ENCODE peak calls at places on chromosome 22, in six cellular contexts. One of them, this sample, is unnamed.

GRCh38 chr22:17655289-17655688 is 16.7 kb downstream of the BCL2L13 start:
- DNase-seq in cardiac muscle cell: peak
- DNase-seq in heart right ventricle: no peak
- DNase-seq in sigmoid colon: no peak
- DNase-seq in bronchial epithelial cell: no peak
- DNase-seq in thoracic aorta: no peak
- DNase-seq in this sample: no peak

GRCh38 chr22:27262371-27262770 is 539.2 kb downstream of the MN1 start:
- DNase-seq in cardiac muscle cell: no peak
- DNase-seq in heart right ventricle: no peak
- DNase-seq in sigmoid colon: no peak
- DNase-seq in bronchial epithelial cell: no peak
- DNase-seq in thoracic aorta: no peak
- DNase-seq in this sample: no peak

GRCh38 chr22:42651134-42651533 is 1.9 kb upstream of the CYB5R3 start:
- DNase-seq in cardiac muscle cell: no peak
- DNase-seq in heart right ventricle: no peak
- DNase-seq in sigmoid colon: no peak
- DNase-seq in bronchial epithelial cell: peak
- DNase-seq in thoracic aorta: no peak
- DNase-seq in this sample: no peak

GRCh38 chr22:26143801-26144325 is 25.4 kb upstream of the SEZ6L start:
- DNase-seq in cardiac muscle cell: no peak
- DNase-seq in heart right ventricle: no peak
- DNase-seq in sigmoid colon: no peak
- DNase-seq in bronchial epithelial cell: no peak
- DNase-seq in thoracic aorta: no peak
- DNase-seq in this sample: peak

GRCh38 chr22:29079218-29079901 is 6.5 kb downstream of the KREMEN1 start:
- DNase-seq in cardiac muscle cell: no peak
- DNase-seq in heart right ventricle: no peak
- DNase-seq in sigmoid colon: no peak
- DNase-seq in bronchial epithelial cell: no peak
- DNase-seq in thoracic aorta: no peak
- DNase-seq in this sample: no peak

GRCh38 chr22:29476116-29476515 is 3.9 kb upstream of the NEFH start:
- DNase-seq in cardiac muscle cell: no peak
- DNase-seq in heart right ventricle: no peak
- DNase-seq in sigmoid colon: no peak
- DNase-seq in bronchial epithelial cell: no peak
- DNase-seq in thoracic aorta: no peak
- DNase-seq in this sample: no peak

GRCh38 chr22:45163074-45163416 is 680 bp upstream of the NUP50 start:
- DNase-seq in cardiac muscle cell: peak
- DNase-seq in heart right ventricle: no peak
- DNase-seq in sigmoid colon: peak
- DNase-seq in bronchial epithelial cell: peak
- DNase-seq in thoracic aorta: no peak
- DNase-seq in this sample: no peak

GRCh38 chr22:20084547-20085413 is 4.7 kb downstream of the DGCR8 start:
- DNase-seq in cardiac muscle cell: peak
- DNase-seq in heart right ventricle: no peak
- DNase-seq in sigmoid colon: no peak
- DNase-seq in bronchial epithelial cell: peak
- DNase-seq in thoracic aorta: no peak
- DNase-seq in this sample: no peak

GRCh38 chr22:43857367-43857766 is 4.9 kb downstream of the SULT4A1 start:
- DNase-seq in cardiac muscle cell: no peak
- DNase-seq in heart right ventricle: no peak
- DNase-seq in sigmoid colon: no peak
- DNase-seq in bronchial epithelial cell: no peak
- DNase-seq in thoracic aorta: no peak
- DNase-seq in this sample: no peak

GRCh38 chr22:27990451-27990840 is 71.4 kb upstream of the PITPNB start:
- DNase-seq in cardiac muscle cell: no peak
- DNase-seq in heart right ventricle: no peak
- DNase-seq in sigmoid colon: peak
- DNase-seq in bronchial epithelial cell: no peak
- DNase-seq in thoracic aorta: no peak
- DNase-seq in this sample: no peak

GRCh38 chr22:26295583-26296126 is 126.4 kb downstream of the SEZ6L start:
- DNase-seq in cardiac muscle cell: no peak
- DNase-seq in heart right ventricle: no peak
- DNase-seq in sigmoid colon: no peak
- DNase-seq in bronchial epithelial cell: no peak
- DNase-seq in thoracic aorta: no peak
- DNase-seq in this sample: no peak

DNA sequence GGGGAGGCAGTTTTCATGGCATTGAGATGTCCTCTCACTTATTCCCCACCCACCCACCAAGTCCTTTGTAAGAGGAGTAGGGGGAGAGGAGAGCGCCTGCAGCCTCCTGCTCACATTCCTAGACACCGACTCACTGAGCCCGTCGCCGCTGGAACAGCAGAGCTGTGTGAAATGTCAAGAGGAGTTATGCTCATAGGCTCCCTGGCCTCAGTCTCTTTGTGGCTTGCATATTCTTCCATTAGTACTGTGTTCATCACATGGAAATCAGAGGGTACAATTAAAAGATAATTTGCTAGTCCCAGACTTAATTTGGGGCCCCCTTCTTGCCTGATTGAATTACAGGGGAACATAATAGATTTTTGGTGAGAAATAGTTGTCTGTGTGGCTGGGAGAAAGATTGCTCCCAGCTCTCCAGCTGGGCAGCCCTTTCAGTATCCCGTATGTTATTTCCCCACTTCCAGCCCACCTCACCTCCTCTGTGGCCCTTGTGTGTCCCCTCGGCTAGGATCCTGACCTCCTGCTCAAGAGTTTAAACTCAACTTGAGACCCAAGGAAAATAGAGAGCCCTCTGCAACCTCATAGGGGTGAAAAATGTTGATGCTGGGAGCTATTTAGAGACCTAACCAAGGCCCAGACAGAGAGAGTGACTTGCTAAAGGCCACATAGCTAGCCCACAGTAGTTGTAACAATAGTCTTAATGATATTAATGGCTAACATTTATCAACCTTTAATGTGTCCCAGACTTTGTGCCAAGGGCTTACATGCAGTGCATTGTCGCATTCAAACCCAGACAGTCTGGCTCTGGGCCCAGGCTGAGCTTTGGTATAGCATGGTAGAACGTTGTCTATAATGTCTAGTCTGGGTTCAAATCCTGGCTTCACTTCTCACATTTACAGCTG is 32.2 kb downstream of the LIMK2 start:
- DNase-seq in cardiac muscle cell: peak
- DNase-seq in heart right ventricle: no peak
- DNase-seq in sigmoid colon: no peak
- DNase-seq in bronchial epithelial cell: peak
- DNase-seq in thoracic aorta: no peak
- DNase-seq in this sample: no peak
- H3K4me3 ChIP-seq in cardiac muscle cell: no peak
- H3K4me3 ChIP-seq in heart right ventricle: no peak
- H3K4me3 ChIP-seq in sigmoid colon: no peak
- H3K4me3 ChIP-seq in bronchial epithelial cell: no peak
- H3K4me3 ChIP-seq in thoracic aorta: peak
- H3K4me3 ChIP-seq in this sample: no peak

DNA sequence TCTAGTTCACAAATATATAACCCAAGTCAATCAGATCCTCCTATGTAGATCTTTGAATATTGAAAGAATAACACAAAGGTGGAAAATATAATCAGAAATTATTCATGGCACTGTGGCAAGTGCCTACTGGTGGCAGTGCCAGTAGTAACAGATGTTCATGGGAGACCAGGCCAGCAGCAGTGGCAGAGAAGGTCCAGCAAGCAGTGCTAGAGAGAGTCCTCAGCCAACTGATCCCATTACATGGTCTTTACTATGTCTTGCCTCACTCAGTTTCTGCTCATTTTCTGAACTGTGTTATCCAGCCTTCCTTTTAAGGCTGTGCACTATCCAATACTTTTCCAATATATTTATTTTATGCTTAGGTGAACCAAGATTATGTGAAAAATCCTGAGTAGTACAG is 124.9 kb downstream of the MRTFA start:
- DNase-seq in cardiac muscle cell: no peak
- DNase-seq in heart right ventricle: no peak
- DNase-seq in sigmoid colon: no peak
- DNase-seq in bronchial epithelial cell: no peak
- DNase-seq in thoracic aorta: no peak
- DNase-seq in this sample: no peak
- TF ChIP-seq CTCF in cardiac muscle cell: no peak
- TF ChIP-seq CTCF in heart right ventricle: no peak
- TF ChIP-seq CTCF in sigmoid colon: no peak
- TF ChIP-seq CTCF in bronchial epithelial cell: peak
- TF ChIP-seq CTCF in thoracic aorta: no peak
- TF ChIP-seq CTCF in this sample: no peak

GRCh38 chr22:36900880-36901279 is 12.5 kb upstream of the CSF2RB start:
- DNase-seq in cardiac muscle cell: peak
- DNase-seq in heart right ventricle: no peak
- DNase-seq in sigmoid colon: no peak
- DNase-seq in bronchial epithelial cell: no peak
- DNase-seq in thoracic aorta: no peak
- DNase-seq in this sample: no peak

GRCh38 chr22:36904260-36904659 is 9.2 kb upstream of the CSF2RB start:
- DNase-seq in cardiac muscle cell: no peak
- DNase-seq in heart right ventricle: no peak
- DNase-seq in sigmoid colon: no peak
- DNase-seq in bronchial epithelial cell: no peak
- DNase-seq in thoracic aorta: no peak
- DNase-seq in this sample: no peak

GRCh38 chr22:36901411-36902142 is 11.9 kb upstream of the CSF2RB start:
- DNase-seq in cardiac muscle cell: no peak
- DNase-seq in heart right ventricle: no peak
- DNase-seq in sigmoid colon: no peak
- DNase-seq in bronchial epithelial cell: no peak
- DNase-seq in thoracic aorta: no peak
- DNase-seq in this sample: no peak

GRCh38 chr22:36900225-36900624 is 13.2 kb upstream of the CSF2RB start:
- DNase-seq in cardiac muscle cell: no peak
- DNase-seq in heart right ventricle: no peak
- DNase-seq in sigmoid colon: no peak
- DNase-seq in bronchial epithelial cell: no peak
- DNase-seq in thoracic aorta: no peak
- DNase-seq in this sample: no peak

DNA sequence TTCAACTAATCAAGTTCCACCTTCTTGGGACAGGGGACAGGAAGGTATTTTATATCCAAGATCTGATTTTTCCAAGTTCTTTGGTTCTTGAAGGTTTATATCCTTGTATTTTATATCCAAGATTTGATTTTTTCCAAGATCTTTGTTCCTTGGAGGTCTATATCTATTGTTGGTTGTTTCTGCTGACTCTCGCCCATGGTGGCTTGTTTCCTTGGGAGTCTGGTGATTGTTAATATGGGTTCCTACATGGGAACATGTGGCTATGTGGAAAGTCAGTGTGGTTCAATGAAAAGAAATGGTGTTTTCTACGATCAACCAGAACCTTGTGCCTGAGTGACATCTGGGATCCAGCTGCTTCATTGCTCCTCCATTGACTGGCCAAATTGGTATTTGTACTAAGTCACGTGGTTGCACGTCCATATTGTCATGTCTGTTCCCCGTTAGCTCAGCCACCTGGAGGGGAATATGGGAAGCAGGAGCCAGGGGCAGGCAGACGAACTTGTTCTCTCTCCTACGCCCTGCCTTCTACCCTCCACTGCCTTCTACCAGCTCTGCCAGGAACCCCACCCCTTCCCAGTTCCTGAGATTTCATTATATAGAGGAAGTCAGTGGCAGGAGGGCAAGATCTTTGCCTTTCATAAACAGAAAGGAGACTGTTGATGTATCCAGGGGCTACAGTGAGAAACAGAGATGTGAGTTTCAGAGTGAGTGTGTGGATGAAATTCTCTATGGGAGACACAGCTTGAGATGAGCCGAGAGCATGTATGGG is 11.1 kb upstream of the CSF2RB start:
- DNase-seq in cardiac muscle cell: no peak
- DNase-seq in heart right ventricle: no peak
- DNase-seq in sigmoid colon: no peak
- DNase-seq in bronchial epithelial cell: no peak
- DNase-seq in thoracic aorta: no peak
- DNase-seq in this sample: no peak
- H3K4me3 ChIP-seq in cardiac muscle cell: no peak
- H3K4me3 ChIP-seq in heart right ventricle: no peak
- H3K4me3 ChIP-seq in sigmoid colon: no peak
- H3K4me3 ChIP-seq in bronchial epithelial cell: no peak
- H3K4me3 ChIP-seq in thoracic aorta: no peak
- H3K4me3 ChIP-seq in this sample: no peak

DNA sequence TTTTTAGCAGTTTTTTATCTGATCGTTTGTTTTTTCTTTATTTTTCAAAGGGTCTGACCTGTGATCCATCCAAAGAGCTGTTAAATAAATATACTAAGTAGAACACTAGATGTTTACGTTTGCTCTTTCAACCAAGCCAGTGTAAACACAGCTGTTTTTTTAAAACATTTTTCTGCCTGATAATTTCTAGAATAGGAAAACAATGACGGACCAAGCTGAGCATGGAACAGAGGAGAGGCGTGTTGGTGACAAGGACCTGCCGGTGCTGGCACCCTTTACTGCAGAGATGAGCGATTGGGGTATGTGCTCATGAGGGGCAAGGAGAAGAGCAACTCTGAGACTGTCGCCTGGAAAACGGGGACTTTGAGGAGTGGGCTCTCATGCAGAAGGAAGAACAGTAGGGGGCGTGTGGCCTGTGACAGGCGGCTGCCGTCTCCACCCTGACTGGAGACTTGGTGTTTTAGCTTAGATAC is 28.6 kb upstream of the PANX2 start:
- DNase-seq in cardiac muscle cell: no peak
- DNase-seq in heart right ventricle: no peak
- DNase-seq in sigmoid colon: peak
- DNase-seq in bronchial epithelial cell: no peak
- DNase-seq in thoracic aorta: no peak
- DNase-seq in this sample: no peak
- TF ChIP-seq CTCF in cardiac muscle cell: peak
- TF ChIP-seq CTCF in heart right ventricle: no peak
- TF ChIP-seq CTCF in sigmoid colon: no peak
- TF ChIP-seq CTCF in bronchial epithelial cell: peak
- TF ChIP-seq CTCF in thoracic aorta: no peak
- TF ChIP-seq CTCF in this sample: peak

GRCh38 chr22:40101417-40102101 is 76.2 kb upstream of the TNRC6B start:
- DNase-seq in cardiac muscle cell: no peak
- DNase-seq in heart right ventricle: no peak
- DNase-seq in sigmoid colon: no peak
- DNase-seq in bronchial epithelial cell: no peak
- DNase-seq in thoracic aorta: no peak
- DNase-seq in this sample: no peak
- H3K4me3 ChIP-seq in cardiac muscle cell: no peak
- H3K4me3 ChIP-seq in heart right ventricle: no peak
- H3K4me3 ChIP-seq in sigmoid colon: no peak
- H3K4me3 ChIP-seq in bronchial epithelial cell: no peak
- H3K4me3 ChIP-seq in thoracic aorta: no peak
- H3K4me3 ChIP-seq in this sample: no peak

DNA sequence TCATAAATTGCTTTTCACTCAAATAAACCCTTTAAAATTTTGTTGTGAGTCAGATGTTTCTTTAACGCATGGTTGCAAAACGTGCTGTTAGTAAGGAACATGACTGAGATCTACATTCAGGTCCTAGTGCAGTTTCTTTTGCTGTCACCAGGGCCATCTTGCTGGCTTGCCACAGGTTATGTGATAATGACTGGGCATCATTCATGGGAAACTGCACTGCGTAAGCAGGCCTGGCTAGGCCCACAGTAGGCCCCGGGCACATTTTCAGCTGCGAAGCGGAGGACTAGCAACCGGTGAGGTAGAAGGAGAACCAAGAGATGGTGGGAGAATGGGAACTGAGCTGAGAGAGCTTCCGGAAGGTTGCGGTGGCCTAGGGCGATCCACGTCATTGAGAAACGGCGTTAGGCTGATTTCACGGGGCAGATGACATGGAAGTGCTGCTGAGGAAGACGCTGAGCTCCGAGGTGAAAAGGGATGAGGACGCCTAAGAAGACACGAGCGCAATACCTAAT is 3.2 kb upstream of the KLHDC7B start:
- DNase-seq in cardiac muscle cell: no peak
- DNase-seq in heart right ventricle: no peak
- DNase-seq in sigmoid colon: no peak
- DNase-seq in bronchial epithelial cell: peak
- DNase-seq in thoracic aorta: no peak
- DNase-seq in this sample: no peak
- TF ChIP-seq CTCF in cardiac muscle cell: no peak
- TF ChIP-seq CTCF in heart right ventricle: no peak
- TF ChIP-seq CTCF in sigmoid colon: no peak
- TF ChIP-seq CTCF in bronchial epithelial cell: no peak
- TF ChIP-seq CTCF in thoracic aorta: no peak
- TF ChIP-seq CTCF in this sample: peak

This sample was measured in epithelial cell of proximal tubule.